ENCODE peak calls at places on chromosome 6, in eight cellular contexts. One of them, this sample, is unnamed.

GRCh38 chr6:93962566-93962965 is 543.2 kb upstream of the EPHA7 start:
- DNase-seq in suprapubic skin: no peak
- DNase-seq in lower lobe of right lung: no peak
- DNase-seq in fibroblast of lung: no peak
- DNase-seq in heart left ventricle: no peak
- DNase-seq in AG04450: no peak
- DNase-seq in neural progenitor cell: no peak
- DNase-seq in cardiac muscle cell: no peak
- DNase-seq in this sample: no peak

GRCh38 chr6:45647341-45648138 is 269.8 kb upstream of the SUPT3H start:
- DNase-seq in suprapubic skin: no peak
- DNase-seq in lower lobe of right lung: no peak
- DNase-seq in fibroblast of lung: no peak
- DNase-seq in heart left ventricle: no peak
- DNase-seq in AG04450: no peak
- DNase-seq in neural progenitor cell: no peak
- DNase-seq in cardiac muscle cell: no peak
- DNase-seq in this sample: no peak

GRCh38 chr6:39428152-39428551 is 105.7 kb upstream of the KCNK16 start:
- DNase-seq in suprapubic skin: no peak
- DNase-seq in lower lobe of right lung: no peak
- DNase-seq in fibroblast of lung: no peak
- DNase-seq in heart left ventricle: no peak
- DNase-seq in AG04450: no peak
- DNase-seq in neural progenitor cell: no peak
- DNase-seq in cardiac muscle cell: no peak
- DNase-seq in this sample: no peak

GRCh38 chr6:43496370-43497128 is 13.6 kb downstream of the LRRC73 start:
- DNase-seq in suprapubic skin: no peak
- DNase-seq in lower lobe of right lung: no peak
- DNase-seq in fibroblast of lung: peak
- DNase-seq in heart left ventricle: no peak
- DNase-seq in AG04450: no peak
- DNase-seq in neural progenitor cell: peak
- DNase-seq in cardiac muscle cell: peak
- DNase-seq in this sample: no peak

GRCh38 chr6:157289764-157290163 is 33.6 kb downstream of the TMEM242 start:
- DNase-seq in suprapubic skin: no peak
- DNase-seq in lower lobe of right lung: no peak
- DNase-seq in fibroblast of lung: no peak
- DNase-seq in heart left ventricle: no peak
- DNase-seq in AG04450: no peak
- DNase-seq in neural progenitor cell: no peak
- DNase-seq in cardiac muscle cell: no peak
- DNase-seq in this sample: no peak

GRCh38 chr6:115514656-115515055 is 546.0 kb downstream of the FRK start:
- DNase-seq in suprapubic skin: no peak
- DNase-seq in lower lobe of right lung: no peak
- DNase-seq in fibroblast of lung: peak
- DNase-seq in heart left ventricle: no peak
- DNase-seq in AG04450: no peak
- DNase-seq in neural progenitor cell: no peak
- DNase-seq in cardiac muscle cell: no peak
- DNase-seq in this sample: no peak

GRCh38 chr6:47180633-47181032 is 129.1 kb downstream of the TNFRSF21 start:
- DNase-seq in suprapubic skin: no peak
- DNase-seq in lower lobe of right lung: no peak
- DNase-seq in fibroblast of lung: peak
- DNase-seq in heart left ventricle: no peak
- DNase-seq in AG04450: no peak
- DNase-seq in neural progenitor cell: no peak
- DNase-seq in cardiac muscle cell: no peak
- DNase-seq in this sample: no peak

GRCh38 chr6:6604015-6604414 is 15.5 kb downstream of the LY86 start:
- DNase-seq in suprapubic skin: no peak
- DNase-seq in lower lobe of right lung: no peak
- DNase-seq in fibroblast of lung: no peak
- DNase-seq in heart left ventricle: no peak
- DNase-seq in AG04450: no peak
- DNase-seq in neural progenitor cell: no peak
- DNase-seq in cardiac muscle cell: no peak
- DNase-seq in this sample: no peak

GRCh38 chr6:167839343-167839742 is 12.6 kb downstream of the AFDN start:
- DNase-seq in suprapubic skin: no peak
- DNase-seq in lower lobe of right lung: no peak
- DNase-seq in fibroblast of lung: no peak
- DNase-seq in heart left ventricle: no peak
- DNase-seq in AG04450: no peak
- DNase-seq in neural progenitor cell: no peak
- DNase-seq in cardiac muscle cell: no peak
- DNase-seq in this sample: no peak

GRCh38 chr6:23656257-23656731 is 469.7 kb upstream of the NRSN1 start:
- DNase-seq in suprapubic skin: no peak
- DNase-seq in lower lobe of right lung: no peak
- DNase-seq in fibroblast of lung: peak
- DNase-seq in heart left ventricle: no peak
- DNase-seq in AG04450: no peak
- DNase-seq in neural progenitor cell: peak
- DNase-seq in cardiac muscle cell: peak
- DNase-seq in this sample: no peak

GRCh38 chr6:141467041-141467440 is 665.7 kb upstream of the GJE1 start:
- DNase-seq in suprapubic skin: no peak
- DNase-seq in lower lobe of right lung: no peak
- DNase-seq in fibroblast of lung: no peak
- DNase-seq in heart left ventricle: no peak
- DNase-seq in AG04450: no peak
- DNase-seq in neural progenitor cell: no peak
- DNase-seq in cardiac muscle cell: no peak
- DNase-seq in this sample: no peak

GRCh38 chr6:55827818-55828522 is 47.4 kb downstream of the BMP5 start:
- DNase-seq in suprapubic skin: no peak
- DNase-seq in lower lobe of right lung: no peak
- DNase-seq in fibroblast of lung: peak
- DNase-seq in heart left ventricle: no peak
- DNase-seq in AG04450: no peak
- DNase-seq in neural progenitor cell: no peak
- DNase-seq in cardiac muscle cell: no peak
- DNase-seq in this sample: no peak

GRCh38 chr6:84309336-84309735 is 81.9 kb upstream of the CEP162 start:
- DNase-seq in suprapubic skin: no peak
- DNase-seq in lower lobe of right lung: no peak
- DNase-seq in fibroblast of lung: no peak
- DNase-seq in heart left ventricle: no peak
- DNase-seq in AG04450: no peak
- DNase-seq in neural progenitor cell: no peak
- DNase-seq in cardiac muscle cell: no peak
- DNase-seq in this sample: no peak

GRCh38 chr6:64547594-64548268 is 912.1 kb downstream of the PHF3 start:
- DNase-seq in suprapubic skin: no peak
- DNase-seq in lower lobe of right lung: no peak
- DNase-seq in fibroblast of lung: no peak
- DNase-seq in heart left ventricle: no peak
- DNase-seq in AG04450: no peak
- DNase-seq in neural progenitor cell: no peak
- DNase-seq in cardiac muscle cell: no peak
- DNase-seq in this sample: no peak

GRCh38 chr6:127198549-127198948 is 68.1 kb upstream of the RNF146 start:
- DNase-seq in suprapubic skin: no peak
- DNase-seq in lower lobe of right lung: no peak
- DNase-seq in fibroblast of lung: no peak
- DNase-seq in heart left ventricle: no peak
- DNase-seq in AG04450: no peak
- DNase-seq in neural progenitor cell: no peak
- DNase-seq in cardiac muscle cell: no peak
- DNase-seq in this sample: no peak

GRCh38 chr6:38713812-38714211 is 1.3 kb upstream of the DNAH8 start:
- DNase-seq in suprapubic skin: no peak
- DNase-seq in lower lobe of right lung: no peak
- DNase-seq in fibroblast of lung: no peak
- DNase-seq in heart left ventricle: no peak
- DNase-seq in AG04450: no peak
- DNase-seq in neural progenitor cell: no peak
- DNase-seq in cardiac muscle cell: no peak
- DNase-seq in this sample: no peak

GRCh38 chr6:79718509-79719247 is 87.5 kb downstream of the SH3BGRL2 start:
- DNase-seq in suprapubic skin: no peak
- DNase-seq in lower lobe of right lung: no peak
- DNase-seq in fibroblast of lung: peak
- DNase-seq in heart left ventricle: no peak
- DNase-seq in AG04450: no peak
- DNase-seq in neural progenitor cell: no peak
- DNase-seq in cardiac muscle cell: no peak
- DNase-seq in this sample: no peak

GRCh38 chr6:119481981-119482380 is 132.4 kb upstream of the MAN1A1 start:
- DNase-seq in suprapubic skin: no peak
- DNase-seq in lower lobe of right lung: no peak
- DNase-seq in fibroblast of lung: peak
- DNase-seq in heart left ventricle: no peak
- DNase-seq in AG04450: no peak
- DNase-seq in neural progenitor cell: no peak
- DNase-seq in cardiac muscle cell: no peak
- DNase-seq in this sample: no peak

GRCh38 chr6:147297663-147298313 is 93.6 kb downstream of the STXBP5 start:
- DNase-seq in suprapubic skin: no peak
- DNase-seq in lower lobe of right lung: no peak
- DNase-seq in fibroblast of lung: peak
- DNase-seq in heart left ventricle: no peak
- DNase-seq in AG04450: no peak
- DNase-seq in neural progenitor cell: no peak
- DNase-seq in cardiac muscle cell: no peak
- DNase-seq in this sample: no peak

GRCh38 chr6:73565767-73566485 is 45.1 kb upstream of the EEF1A1 start:
- DNase-seq in suprapubic skin: no peak
- DNase-seq in lower lobe of right lung: no peak
- DNase-seq in fibroblast of lung: peak
- DNase-seq in heart left ventricle: no peak
- DNase-seq in AG04450: no peak
- DNase-seq in neural progenitor cell: peak
- DNase-seq in cardiac muscle cell: peak
- DNase-seq in this sample: no peak

GRCh38 chr6:73564578-73565345 is 43.9 kb upstream of the EEF1A1 start:
- DNase-seq in suprapubic skin: no peak
- DNase-seq in lower lobe of right lung: no peak
- DNase-seq in fibroblast of lung: no peak
- DNase-seq in heart left ventricle: no peak
- DNase-seq in AG04450: no peak
- DNase-seq in neural progenitor cell: no peak
- DNase-seq in cardiac muscle cell: no peak
- DNase-seq in this sample: no peak

GRCh38 chr6:73562557-73562956 is 41.7 kb upstream of the EEF1A1 start:
- DNase-seq in suprapubic skin: no peak
- DNase-seq in lower lobe of right lung: no peak
- DNase-seq in fibroblast of lung: no peak
- DNase-seq in heart left ventricle: no peak
- DNase-seq in AG04450: no peak
- DNase-seq in neural progenitor cell: no peak
- DNase-seq in cardiac muscle cell: no peak
- DNase-seq in this sample: no peak

DNA sequence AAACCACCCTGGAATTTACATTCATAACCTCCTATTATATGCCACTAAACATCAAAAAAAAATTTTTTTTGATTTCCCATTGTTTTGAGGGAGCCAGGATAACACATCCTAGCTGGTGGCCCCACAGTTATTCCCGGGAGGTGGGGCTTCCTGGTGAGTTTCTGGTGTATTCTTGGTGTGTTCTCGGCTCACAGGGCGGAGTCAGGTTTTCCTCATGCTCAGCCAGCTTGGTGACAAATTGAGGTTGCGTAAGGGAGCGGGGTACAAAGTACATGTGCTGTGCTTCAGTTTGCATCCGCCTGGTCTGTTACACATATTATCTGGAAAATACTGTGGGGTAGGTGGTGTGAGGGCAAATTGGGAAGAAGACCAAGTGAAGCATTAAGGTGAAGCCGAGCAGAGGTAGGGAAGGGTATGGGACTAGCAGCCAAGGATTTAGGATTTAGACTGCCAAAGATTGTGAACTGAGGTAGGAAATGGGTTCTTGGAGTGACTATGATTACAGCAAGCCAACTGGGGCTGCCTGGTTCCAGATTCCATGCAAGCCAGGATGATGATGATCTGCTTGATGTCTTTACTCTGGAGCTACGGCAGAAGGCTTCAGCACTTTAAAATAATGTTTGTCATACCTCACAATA is 46.2 kb upstream of the EEF1A1 start:
- DNase-seq in suprapubic skin: peak
- DNase-seq in lower lobe of right lung: peak
- DNase-seq in fibroblast of lung: peak
- DNase-seq in heart left ventricle: peak
- DNase-seq in AG04450: no peak
- DNase-seq in neural progenitor cell: no peak
- DNase-seq in cardiac muscle cell: no peak
- DNase-seq in this sample: no peak
- H3K27ac ChIP-seq in suprapubic skin: peak
- H3K27ac ChIP-seq in lower lobe of right lung: peak
- H3K27ac ChIP-seq in fibroblast of lung: no peak
- H3K27ac ChIP-seq in heart left ventricle: peak
- H3K27ac ChIP-seq in AG04450: no peak
- H3K27ac ChIP-seq in neural progenitor cell: no peak
- H3K27ac ChIP-seq in cardiac muscle cell: no peak
- H3K27ac ChIP-seq in this sample: no peak

GRCh38 chr6:169989594-169989993 is 238.2 kb downstream of the ERMARD start:
- DNase-seq in suprapubic skin: no peak
- DNase-seq in lower lobe of right lung: no peak
- DNase-seq in fibroblast of lung: no peak
- DNase-seq in heart left ventricle: no peak
- DNase-seq in AG04450: no peak
- DNase-seq in neural progenitor cell: no peak
- DNase-seq in cardiac muscle cell: no peak
- DNase-seq in this sample: no peak
- H3K4me3 ChIP-seq in suprapubic skin: no peak
- H3K4me3 ChIP-seq in lower lobe of right lung: no peak
- H3K4me3 ChIP-seq in fibroblast of lung: no peak
- H3K4me3 ChIP-seq in heart left ventricle: no peak
- H3K4me3 ChIP-seq in AG04450: no peak
- H3K4me3 ChIP-seq in neural progenitor cell: no peak
- H3K4me3 ChIP-seq in cardiac muscle cell: no peak
- H3K4me3 ChIP-seq in this sample: no peak

DNA sequence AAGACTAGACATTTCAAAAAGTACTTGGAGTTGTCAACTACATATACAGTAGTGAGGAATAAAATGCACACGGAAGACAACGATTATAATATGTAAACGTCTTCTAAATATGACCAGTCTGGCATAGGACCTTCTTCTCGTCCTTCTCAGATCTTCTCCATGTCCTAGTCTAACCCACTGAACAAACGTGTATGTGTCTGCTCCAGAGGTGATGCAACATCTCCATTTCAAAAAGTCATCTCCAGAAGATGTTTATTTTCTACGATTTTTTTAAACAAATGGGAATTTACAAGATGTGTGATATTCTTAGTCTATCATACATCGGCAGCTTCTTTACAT is 89.9 kb downstream of the GPX5 start:
- DNase-seq in suprapubic skin: no peak
- DNase-seq in lower lobe of right lung: no peak
- DNase-seq in fibroblast of lung: no peak
- DNase-seq in heart left ventricle: no peak
- DNase-seq in AG04450: no peak
- DNase-seq in neural progenitor cell: no peak
- DNase-seq in cardiac muscle cell: no peak
- DNase-seq in this sample: no peak
- H3K27ac ChIP-seq in suprapubic skin: no peak
- H3K27ac ChIP-seq in lower lobe of right lung: no peak
- H3K27ac ChIP-seq in fibroblast of lung: no peak
- H3K27ac ChIP-seq in heart left ventricle: no peak
- H3K27ac ChIP-seq in AG04450: no peak
- H3K27ac ChIP-seq in neural progenitor cell: no peak
- H3K27ac ChIP-seq in cardiac muscle cell: no peak
- H3K27ac ChIP-seq in this sample: no peak

GRCh38 chr6:17703256-17703694 is 3.5 kb downstream of the NUP153 start:
- DNase-seq in suprapubic skin: no peak
- DNase-seq in lower lobe of right lung: no peak
- DNase-seq in fibroblast of lung: peak
- DNase-seq in heart left ventricle: peak
- DNase-seq in AG04450: peak
- DNase-seq in neural progenitor cell: no peak
- DNase-seq in cardiac muscle cell: no peak
- DNase-seq in this sample: no peak
- H3K4me3 ChIP-seq in suprapubic skin: no peak
- H3K4me3 ChIP-seq in lower lobe of right lung: no peak
- H3K4me3 ChIP-seq in fibroblast of lung: no peak
- H3K4me3 ChIP-seq in heart left ventricle: no peak
- H3K4me3 ChIP-seq in AG04450: no peak
- H3K4me3 ChIP-seq in neural progenitor cell: no peak
- H3K4me3 ChIP-seq in cardiac muscle cell: no peak
- H3K4me3 ChIP-seq in this sample: no peak